ENCODE peak calls at places on chromosomes 1 and 21, in six cellular contexts. O, B, K, X, A and P are unnamed samples.

GRCh38 chr1:39733161-39733560 is 5.5 kb upstream of the PPIE start:
- DNase-seq in K (no peak), A (no peak), B (no peak), X (peak; percentile 97), O (peak; percentile 75), P (no peak)

GRCh38 chr1:26536521-26536920 is 7.0 kb downstream of the RPS6KA1 start:
- DNase-seq in A (no peak), B (no peak), O (no peak), X (no peak), K (no peak), P (no peak)

GRCh38 chr1:52140633-52141512 is 1.0 kb upstream of the ZFYVE9 start:
- DNase-seq in X (no peak), B (no peak), A (no peak), K (no peak), O (no peak), P (no peak)

GRCh38 chr21:17903929-17904639 is 84.9 kb upstream of the C21orf91 start:
- DNase-seq in O (no peak), K (no peak), X (no peak), B (no peak), A (no peak), P (no peak)

GRCh38 chr1:44655609-44656008 is 18.7 kb downstream of the TMEM53 start:
- DNase-seq in X (peak; percentile 29), A (no peak), B (no peak), O (peak; percentile 56), K (no peak), P (peak; percentile 19)

GRCh38 chr1:201023517-201023902 is at the start of gene KIF21B:
- DNase-seq in K (no peak), X (peak; percentile 82), O (peak; percentile 89), B (peak; percentile 92), A (peak; percentile 27), P (peak; percentile 93)

GRCh38 chr1:246221390-246222240 is 285.5 kb downstream of the SMYD3 start:
- DNase-seq in B (no peak), K (no peak), X (no peak), A (no peak), O (no peak), P (no peak)

GRCh38 chr21:35775778-35776515 is 284.4 kb downstream of the SETD4 start:
- DNase-seq in K (no peak), X (no peak), A (no peak), O (no peak), B (no peak), P (no peak)

GRCh38 chr21:25700741-25701140 is 34.0 kb downstream of the ATP5PF start:
- DNase-seq in B (no peak), O (no peak), A (no peak), K (no peak), X (no peak), P (no peak)

GRCh38 chr1:192920412-192920811 is 111.6 kb downstream of the RGS2 start:
- DNase-seq in K (no peak), X (no peak), A (no peak), O (no peak), B (peak; percentile 13), P (no peak)

GRCh38 chr1:53986458-53986857 is 31.5 kb downstream of the LDLRAD1 start:
- DNase-seq in O (no peak), K (no peak), A (no peak), B (no peak), X (no peak), P (no peak)

GRCh38 chr21:27725916-27726315 is 759.0 kb upstream of the ADAMTS5 start:
- DNase-seq in A (no peak), X (no peak), B (no peak), K (no peak), O (no peak), P (no peak)

GRCh38 chr1:230143534-230143933 is 76.5 kb downstream of the GALNT2 start:
- DNase-seq in K (no peak), A (no peak), X (no peak), B (no peak), O (no peak), P (no peak)

GRCh38 chr1:59678809-59679228 is 135.9 kb upstream of the HOOK1 start:
- DNase-seq in A (no peak), B (no peak), K (no peak), X (peak; percentile 47), O (no peak), P (no peak)

GRCh38 chr1:183461350-183461749 is 10.9 kb upstream of the SMG7 start:
- DNase-seq in O (no peak), K (no peak), A (no peak), B (peak; percentile 13), X (peak; percentile 37), P (no peak)

GRCh38 chr1:114153051-114153620 is 533 bp downstream of the SYT6 start:
- DNase-seq in K (no peak), O (peak; percentile 56), X (no peak), A (no peak), B (no peak), P (no peak)

DNA sequence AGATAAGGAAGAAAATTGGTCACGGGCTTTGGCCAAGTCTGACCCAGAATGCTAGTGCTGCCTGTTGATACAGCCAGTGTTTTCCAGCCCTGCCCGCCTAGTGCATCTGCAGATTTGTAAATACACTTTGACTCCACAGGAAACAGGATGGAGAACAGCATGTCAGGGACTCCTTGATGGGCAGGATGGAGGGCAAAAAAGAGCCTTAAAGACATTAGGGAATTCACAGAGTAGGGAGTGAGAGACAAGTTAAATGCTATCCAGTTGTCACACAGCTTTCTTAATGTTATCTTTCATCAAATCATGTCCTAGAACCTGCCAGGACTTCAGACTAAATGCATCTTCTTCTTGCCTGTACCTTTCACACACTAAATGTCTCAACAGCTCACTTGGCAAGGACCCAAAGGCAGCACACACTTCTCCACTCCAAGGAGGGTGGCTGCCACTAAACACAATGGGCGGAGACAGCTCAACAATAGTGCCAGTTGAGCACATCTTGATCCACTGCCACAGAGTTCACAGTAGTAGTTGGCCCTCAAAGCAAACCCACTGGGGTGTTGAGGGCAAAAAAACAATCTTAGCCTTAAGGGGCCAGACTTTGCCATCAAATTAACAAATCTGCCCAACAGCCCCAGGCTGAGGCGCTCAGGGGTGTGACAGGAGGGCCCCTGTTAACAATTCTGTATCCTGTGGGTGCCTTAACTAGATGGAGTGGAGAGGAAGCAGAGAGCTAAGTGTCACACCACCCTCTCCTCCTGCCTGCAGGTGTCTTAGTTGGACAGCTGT is 2.7 kb downstream of the HIVEP3 start:
- DNase-seq in X (no peak), O (no peak), B (peak; percentile 62), A (no peak), K (no peak), P (no peak)
- H3K4me1 ChIP-seq in X (peaks cover 28% of the 10 kb centered on the region), O (peaks cover 29% of the 10 kb centered on the region), B (peaks cover 31% of the 10 kb centered on the region), A (peaks cover 7% of the 10 kb centered on the region), K (peaks cover 15% of the 10 kb centered on the region), P (no peaks in the 10 kb centered on the region)

GRCh38 chr1:63316540-63316939 is 5.8 kb upstream of the FOXD3 start:
- DNase-seq in B (no peak), K (no peak), X (no peak), A (no peak), O (no peak), P (no peak)
- H3K27me3 ChIP-seq in B (peaks cover 97% of the 10 kb centered on the region), K (no peaks in the 10 kb centered on the region), X (peaks cover 4% of the 10 kb centered on the region), A (peaks cover 19% of the 10 kb centered on the region), O (peaks cover 76% of the 10 kb centered on the region), P (no peaks in the 10 kb centered on the region)

GRCh38 chr1:9182784-9183257 is 51.8 kb upstream of the H6PD start:
- DNase-seq in B (no peak), O (no peak), K (no peak), X (no peak), A (no peak), P (no peak)
- TF ChIP-seq CTCF in B (no peak), O (no peak), K (no peak), X (no peak), A (no peak), P (no peak)

GRCh38 chr1:205804605-205805004 is 8.4 kb downstream of the SLC41A1 start:
- DNase-seq in K (no peak), A (no peak), B (no peak), X (no peak), O (no peak), P (no peak)
- H3K4me1 ChIP-seq in K (no peaks in the 10 kb centered on the region), A (peaks cover 35% of the 10 kb centered on the region), B (peaks cover 18% of the 10 kb centered on the region), X (peaks cover 94% of the 10 kb centered on the region), O (peaks cover 45% of the 10 kb centered on the region), P (no peaks in the 10 kb centered on the region)

DNA sequence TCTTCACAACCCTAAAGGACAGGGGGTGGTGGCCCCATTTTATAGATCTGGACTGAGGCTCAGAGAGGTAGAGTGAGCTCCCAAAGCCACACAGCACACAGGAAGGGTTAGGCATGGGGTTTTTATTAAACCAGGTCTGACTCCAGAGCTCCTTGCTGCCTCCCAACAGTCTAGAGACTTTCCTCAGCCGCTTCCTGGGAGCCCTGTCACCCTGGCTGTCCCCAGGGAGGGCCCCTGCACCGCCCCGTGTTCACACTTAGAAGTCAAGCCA is 8.0 kb upstream of the EPHA8 start:
- DNase-seq in B (no peak), K (no peak), O (no peak), X (no peak), A (no peak), P (no peak)
- H3K27me3 ChIP-seq in B (peaks cover 25% of the 10 kb centered on the region), K (peaks cover 4% of the 10 kb centered on the region), O (peaks cover 62% of the 10 kb centered on the region), X (no peaks in the 10 kb centered on the region), A (no peaks in the 10 kb centered on the region), P (no peaks in the 10 kb centered on the region)

GRCh38 chr1:66360285-66360724 is 173.6 kb upstream of the SGIP1 start:
- DNase-seq in K (no peak), A (no peak), X (no peak), O (no peak), B (no peak), P (no peak)
- TF ChIP-seq CTCF in K (peak; percentile 15), A (no peak), X (no peak), O (no peak), B (no peak), P (no peak)

GRCh38 chr1:41673806-41674205 is 189.3 kb upstream of the EDN2 start:
- DNase-seq in K (no peak), O (no peak), X (no peak), A (no peak), B (no peak), P (peak; percentile 47)
- H3K4me1 ChIP-seq in K (peaks cover 9% of the 10 kb centered on the region), O (no peaks in the 10 kb centered on the region), X (no peaks in the 10 kb centered on the region), A (no peaks in the 10 kb centered on the region), B (peaks cover 8% of the 10 kb centered on the region), P (no peaks in the 10 kb centered on the region)